ENCODE peak calls at places on chromosomes 1 and 21, in five cellular contexts. One of them, this sample, is unnamed.

GRCh38 chr1:26848947-26849774 is 13.8 kb upstream of the SFN start:
- DNase-seq in GM12878: no peak
- DNase-seq in HepG2: peak
- DNase-seq in K562: no peak
- DNase-seq in HCT116: peak
- DNase-seq in this sample: no peak

GRCh38 chr1:109932679-109933078 is 22.0 kb downstream of the CSF1 start:
- DNase-seq in HCT116: no peak
- DNase-seq in K562: no peak
- DNase-seq in HepG2: no peak
- DNase-seq in GM12878: no peak
- DNase-seq in this sample: no peak

GRCh38 chr1:30522031-30523004 is 201.1 kb downstream of the MATN1 start:
- DNase-seq in HCT116: no peak
- DNase-seq in K562: no peak
- DNase-seq in GM12878: no peak
- DNase-seq in HepG2: no peak
- DNase-seq in this sample: peak

GRCh38 chr1:222914861-222915632 is 100.2 kb downstream of the DISP1 start:
- DNase-seq in HepG2: no peak
- DNase-seq in GM12878: no peak
- DNase-seq in HCT116: no peak
- DNase-seq in K562: no peak
- DNase-seq in this sample: no peak

GRCh38 chr1:153678519-153679336 is at the start of gene NPR1:
- DNase-seq in HCT116: no peak
- DNase-seq in K562: no peak
- DNase-seq in GM12878: no peak
- DNase-seq in HepG2: no peak
- DNase-seq in this sample: peak

GRCh38 chr1:1359668-1360468 is 1.5 kb upstream of the MXRA8 start:
- DNase-seq in HepG2: peak
- DNase-seq in K562: no peak
- DNase-seq in HCT116: no peak
- DNase-seq in GM12878: no peak
- DNase-seq in this sample: no peak

GRCh38 chr1:81801834-81802531 is 1.2 kb downstream of the ADGRL2 start:
- DNase-seq in HepG2: no peak
- DNase-seq in GM12878: no peak
- DNase-seq in HCT116: no peak
- DNase-seq in K562: no peak
- DNase-seq in this sample: no peak

GRCh38 chr21:35298757-35299156 is 249.7 kb upstream of the RUNX1 start:
- DNase-seq in K562: no peak
- DNase-seq in HepG2: no peak
- DNase-seq in GM12878: no peak
- DNase-seq in HCT116: no peak
- DNase-seq in this sample: no peak

GRCh38 chr1:85280636-85281035 is 4.2 kb upstream of the BCL10 start:
- DNase-seq in HepG2: no peak
- DNase-seq in HCT116: no peak
- DNase-seq in GM12878: no peak
- DNase-seq in K562: no peak
- DNase-seq in this sample: no peak

GRCh38 chr1:230070321-230071208 is 3.5 kb downstream of the GALNT2 start:
- DNase-seq in HCT116: no peak
- DNase-seq in HepG2: no peak
- DNase-seq in K562: no peak
- DNase-seq in GM12878: no peak
- DNase-seq in this sample: no peak

GRCh38 chr1:53135735-53136114 is 6.7 kb downstream of the SLC1A7 start:
- DNase-seq in GM12878: no peak
- DNase-seq in HepG2: no peak
- DNase-seq in K562: peak
- DNase-seq in HCT116: no peak
- DNase-seq in this sample: no peak

GRCh38 chr1:160260436-160261382 is 1.6 kb downstream of the DCAF8 start:
- DNase-seq in GM12878: no peak
- DNase-seq in K562: peak
- DNase-seq in HepG2: peak
- DNase-seq in HCT116: no peak
- DNase-seq in this sample: no peak

GRCh38 chr1:87325982-87326738 is 2.5 kb upstream of the LMO4 start:
- DNase-seq in GM12878: no peak
- DNase-seq in K562: peak
- DNase-seq in HCT116: no peak
- DNase-seq in HepG2: peak
- DNase-seq in this sample: peak
- TF ChIP-seq POLR2AphosphoS5 in GM12878: no peak
- TF ChIP-seq POLR2AphosphoS5 in K562: no peak
- TF ChIP-seq POLR2AphosphoS5 in HCT116: no peak
- TF ChIP-seq POLR2AphosphoS5 in HepG2: no peak
- TF ChIP-seq POLR2AphosphoS5 in this sample: no peak

DNA sequence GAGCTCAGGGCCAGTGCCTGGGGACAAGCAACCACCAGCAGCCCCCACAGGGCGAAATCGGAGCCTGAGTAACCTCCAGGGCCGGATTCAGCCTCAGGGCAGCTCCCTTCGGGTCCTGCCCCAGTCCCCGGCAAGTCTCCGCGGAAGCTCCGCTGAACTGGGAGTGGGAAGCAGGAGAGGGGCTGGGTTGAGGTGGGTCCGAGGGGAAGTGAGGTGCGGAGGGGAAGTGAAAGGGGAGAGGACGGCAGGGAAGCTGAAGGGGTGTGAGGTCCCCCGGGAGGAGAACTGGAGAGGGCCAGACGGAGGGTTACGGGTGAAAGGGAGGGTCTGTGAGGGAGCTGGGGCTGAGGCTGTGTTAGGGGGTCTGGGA is 560 bp downstream of the PADI2 start:
- DNase-seq in GM12878: no peak
- DNase-seq in HepG2: no peak
- DNase-seq in K562: no peak
- DNase-seq in HCT116: no peak
- DNase-seq in this sample: peak
- TF ChIP-seq EZH2 in GM12878: no peak
- TF ChIP-seq EZH2 in HepG2: no peak
- TF ChIP-seq EZH2 in K562: no peak
- TF ChIP-seq EZH2 in HCT116: no peak
- TF ChIP-seq EZH2 in this sample: peak

GRCh38 chr1:169202836-169203235 is 96.3 kb downstream of the ATP1B1 start:
- DNase-seq in K562: no peak
- DNase-seq in GM12878: no peak
- DNase-seq in HCT116: no peak
- DNase-seq in HepG2: peak
- DNase-seq in this sample: no peak
- TF ChIP-seq SIN3A in K562: no peak
- TF ChIP-seq SIN3A in GM12878: no peak
- TF ChIP-seq SIN3A in HCT116: no peak
- TF ChIP-seq SIN3A in HepG2: no peak
- TF ChIP-seq SIN3A in this sample: no peak

GRCh38 chr1:171206956-171207355 is 21.9 kb downstream of the FMO2 start:
- DNase-seq in HCT116: no peak
- DNase-seq in HepG2: no peak
- DNase-seq in K562: no peak
- DNase-seq in GM12878: no peak
- DNase-seq in this sample: no peak
- TF ChIP-seq POLR2AphosphoS5 in HCT116: no peak
- TF ChIP-seq POLR2AphosphoS5 in HepG2: no peak
- TF ChIP-seq POLR2AphosphoS5 in K562: no peak
- TF ChIP-seq POLR2AphosphoS5 in GM12878: no peak
- TF ChIP-seq POLR2AphosphoS5 in this sample: no peak

DNA sequence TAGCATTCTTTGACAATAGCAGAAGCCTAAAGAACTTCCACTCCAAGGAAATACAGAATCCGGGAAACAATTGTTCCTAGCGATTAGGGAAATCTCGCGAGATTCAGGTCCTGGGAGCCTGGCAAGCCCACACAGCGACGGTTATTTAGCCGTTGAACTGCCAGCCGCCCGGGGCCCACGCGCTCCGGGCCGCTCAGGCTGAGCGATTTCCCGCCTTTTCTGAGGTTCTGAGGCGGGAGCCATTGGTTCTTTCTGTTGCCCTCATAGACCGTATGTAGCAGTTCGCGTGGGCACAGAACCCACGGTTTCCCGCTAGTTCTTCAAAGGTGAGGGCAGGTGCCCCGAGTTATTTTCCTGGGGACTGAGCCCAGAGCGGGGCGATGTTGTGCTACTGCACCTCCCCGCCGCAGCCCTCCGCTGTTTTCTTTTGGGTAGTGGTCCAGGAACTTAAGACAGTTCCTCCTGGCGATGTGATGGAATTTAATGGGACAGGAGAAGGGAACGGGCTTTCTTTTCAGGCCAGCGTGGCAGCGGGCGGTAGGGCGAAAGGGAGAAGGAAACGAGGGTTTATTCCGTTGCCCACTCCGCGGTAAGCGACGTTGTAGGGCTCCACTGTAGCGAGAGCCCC is at the start of gene SYCP1:
- DNase-seq in HCT116: no peak
- DNase-seq in HepG2: no peak
- DNase-seq in GM12878: no peak
- DNase-seq in K562: peak
- DNase-seq in this sample: no peak
- TF ChIP-seq EZH2 in HCT116: no peak
- TF ChIP-seq EZH2 in HepG2: no peak
- TF ChIP-seq EZH2 in GM12878: no peak
- TF ChIP-seq EZH2 in K562: no peak
- TF ChIP-seq EZH2 in this sample: no peak